ENCODE peak calls at places on chromosomes 11 and 22, in four cellular contexts. One of them, this sample, is unnamed. For H3K9me3, the result is how much of the 10 kb centered on the place peaks cover.

GRCh38 chr22:29801153-29801552 is 34.0 kb downstream of the UQCR10 start:
- DNase-seq in kidney: no peak
- DNase-seq in HCT116: no peak
- DNase-seq in ovary: no peak
- DNase-seq in this sample: no peak

GRCh38 chr11:68363771-68364170 is 51.4 kb downstream of the LRP5 start:
- DNase-seq in kidney: no peak
- DNase-seq in HCT116: no peak
- DNase-seq in ovary: no peak
- DNase-seq in this sample: no peak

GRCh38 chr11:64357446-64357845 is 1.5 kb upstream of the RPS6KA4 start:
- DNase-seq in kidney: no peak
- DNase-seq in HCT116: no peak
- DNase-seq in ovary: no peak
- DNase-seq in this sample: no peak

GRCh38 chr11:57637626-57638004 is 12.1 kb downstream of the YPEL4 start:
- DNase-seq in kidney: no peak
- DNase-seq in HCT116: no peak
- DNase-seq in ovary: peak
- DNase-seq in this sample: no peak

GRCh38 chr11:111675891-111676290 is 73.6 kb downstream of the SIK2 start:
- DNase-seq in kidney: no peak
- DNase-seq in HCT116: no peak
- DNase-seq in ovary: no peak
- DNase-seq in this sample: no peak

GRCh38 chr11:116888884-116889549 is 51.6 kb upstream of the APOA1 start:
- DNase-seq in kidney: no peak
- DNase-seq in HCT116: no peak
- DNase-seq in ovary: no peak
- DNase-seq in this sample: no peak

GRCh38 chr11:128576555-128576954 is 10.8 kb downstream of the ETS1 start:
- DNase-seq in kidney: no peak
- DNase-seq in HCT116: no peak
- DNase-seq in ovary: no peak
- DNase-seq in this sample: no peak

GRCh38 chr11:15627560-15627959 is 512.8 kb downstream of the INSC start:
- DNase-seq in kidney: no peak
- DNase-seq in HCT116: no peak
- DNase-seq in ovary: no peak
- DNase-seq in this sample: peak

GRCh38 chr11:16767957-16768356 is 29.5 kb downstream of the C11orf58 start:
- DNase-seq in kidney: no peak
- DNase-seq in HCT116: no peak
- DNase-seq in ovary: no peak
- DNase-seq in this sample: no peak

GRCh38 chr11:2839395-2839941 is 46.1 kb downstream of the CDKN1C start:
- DNase-seq in kidney: no peak
- DNase-seq in HCT116: no peak
- DNase-seq in ovary: no peak
- DNase-seq in this sample: no peak

GRCh38 chr11:88059326-88059725 is 115.9 kb downstream of the RAB38 start:
- DNase-seq in kidney: no peak
- DNase-seq in HCT116: no peak
- DNase-seq in ovary: no peak
- DNase-seq in this sample: no peak

GRCh38 chr22:24156146-24156914 is 25.0 kb upstream of the SUSD2 start:
- DNase-seq in kidney: no peak
- DNase-seq in HCT116: no peak
- DNase-seq in ovary: peak
- DNase-seq in this sample: no peak

GRCh38 chr22:22978637-22979036 is 91.0 kb downstream of the IGLL5 start:
- DNase-seq in kidney: no peak
- DNase-seq in HCT116: no peak
- DNase-seq in ovary: no peak
- DNase-seq in this sample: no peak

GRCh38 chr22:22979121-22979724 is 91.1 kb upstream of the GNAZ start:
- DNase-seq in kidney: no peak
- DNase-seq in HCT116: no peak
- DNase-seq in ovary: no peak
- DNase-seq in this sample: no peak

GRCh38 chr22:22981670-22982571 is 88.4 kb upstream of the GNAZ start:
- DNase-seq in kidney: no peak
- DNase-seq in HCT116: no peak
- DNase-seq in ovary: no peak
- DNase-seq in this sample: no peak

GRCh38 chr22:22977479-22978200 is 90.0 kb downstream of the IGLL5 start:
- DNase-seq in kidney: no peak
- DNase-seq in HCT116: no peak
- DNase-seq in ovary: no peak
- DNase-seq in this sample: no peak

DNA sequence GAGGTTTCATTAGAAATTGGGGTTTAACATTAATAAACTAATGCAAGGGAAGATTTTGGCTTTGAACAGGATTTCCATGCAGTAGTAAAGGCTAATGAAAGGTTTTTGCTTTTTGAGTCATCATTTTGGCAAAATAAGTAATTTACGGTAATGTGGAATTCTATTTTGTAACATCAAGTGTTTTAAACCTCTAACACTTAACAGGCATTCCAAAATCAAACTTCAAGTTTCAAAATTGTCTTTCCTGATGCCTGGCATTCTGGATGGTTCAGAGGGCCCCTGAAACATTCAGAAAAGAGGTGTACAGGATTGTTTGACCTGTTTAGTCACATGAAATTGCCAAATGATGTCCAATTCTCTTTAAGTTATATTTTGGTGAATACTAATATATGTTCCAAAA is 90.4 kb upstream of the GNAZ start:
- DNase-seq in kidney: no peak
- DNase-seq in HCT116: no peak
- DNase-seq in ovary: no peak
- DNase-seq in this sample: no peak
- H3K9me3 ChIP-seq in kidney: under half
- H3K9me3 ChIP-seq in HCT116: under half
- H3K9me3 ChIP-seq in ovary: under half
- H3K9me3 ChIP-seq in this sample: under half

GRCh38 chr22:16781764-16782329 is 43.4 kb downstream of the XKR3 start:
- DNase-seq in kidney: no peak
- DNase-seq in HCT116: no peak
- DNase-seq in ovary: no peak
- DNase-seq in this sample: no peak
- H3K9me3 ChIP-seq in kidney: under half
- H3K9me3 ChIP-seq in HCT116: under half
- H3K9me3 ChIP-seq in ovary: under half
- H3K9me3 ChIP-seq in this sample: under half

GRCh38 chr11:55571828-55572227 is at the start of gene OR4C16:
- DNase-seq in kidney: no peak
- DNase-seq in HCT116: no peak
- DNase-seq in ovary: no peak
- DNase-seq in this sample: no peak
- H3K9me3 ChIP-seq in kidney: under half
- H3K9me3 ChIP-seq in HCT116: under half
- H3K9me3 ChIP-seq in ovary: under half
- H3K9me3 ChIP-seq in this sample: under half

DNA sequence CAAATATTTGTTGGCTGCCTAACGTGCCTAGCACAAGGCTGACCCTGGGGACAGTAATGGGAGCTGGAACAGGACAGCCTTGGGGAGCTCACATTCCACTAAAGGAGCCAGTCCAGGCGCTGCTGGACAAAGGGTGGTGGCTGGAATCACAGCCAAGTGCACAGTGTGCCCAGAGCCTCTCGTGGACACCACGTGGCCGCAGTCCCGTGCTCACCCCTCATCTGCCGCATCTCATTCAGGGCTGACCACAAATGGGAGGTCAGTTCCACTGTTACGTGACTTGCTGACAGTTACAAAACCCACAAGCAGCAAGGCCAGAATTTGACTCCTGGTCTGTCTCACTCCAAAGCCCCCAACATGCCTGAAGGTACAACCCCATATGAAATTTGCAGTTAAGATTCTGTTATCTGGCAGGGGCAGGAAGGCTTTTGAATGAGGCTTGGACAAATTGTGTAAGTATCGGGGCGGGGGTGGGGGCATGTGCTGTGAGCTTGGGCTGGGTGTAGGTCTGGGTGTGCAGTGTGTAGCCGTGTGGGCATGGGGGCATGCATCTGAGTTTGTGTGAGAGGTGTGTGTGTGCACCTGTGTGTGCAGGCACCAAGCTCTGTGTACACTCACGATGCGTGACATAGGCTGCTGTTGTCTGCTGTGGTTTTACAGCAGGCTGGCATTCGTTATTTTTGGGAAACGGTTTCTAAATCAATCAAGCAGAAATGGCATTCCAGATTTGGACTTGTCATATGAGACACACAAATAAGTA is 301.7 kb downstream of the BRD1 start:
- DNase-seq in kidney: no peak
- DNase-seq in HCT116: no peak
- DNase-seq in ovary: no peak
- DNase-seq in this sample: no peak
- H3K9me3 ChIP-seq in kidney: under half
- H3K9me3 ChIP-seq in HCT116: under half
- H3K9me3 ChIP-seq in ovary: under half
- H3K9me3 ChIP-seq in this sample: half or more

GRCh38 chr22:47053865-47054185 is 291.4 kb downstream of the TBC1D22A start:
- DNase-seq in kidney: peak
- DNase-seq in HCT116: no peak
- DNase-seq in ovary: no peak
- DNase-seq in this sample: peak

GRCh38 chr22:47054231-47055072 is 292.0 kb downstream of the TBC1D22A start:
- DNase-seq in kidney: peak
- DNase-seq in HCT116: no peak
- DNase-seq in ovary: no peak
- DNase-seq in this sample: no peak

GRCh38 chr22:47055921-47056320 is 293.5 kb downstream of the TBC1D22A start:
- DNase-seq in kidney: peak
- DNase-seq in HCT116: no peak
- DNase-seq in ovary: no peak
- DNase-seq in this sample: no peak

GRCh38 chr22:47055461-47055860 is 293.0 kb downstream of the TBC1D22A start:
- DNase-seq in kidney: peak
- DNase-seq in HCT116: no peak
- DNase-seq in ovary: no peak
- DNase-seq in this sample: no peak

GRCh38 chr22:47055073-47055355 is 292.6 kb downstream of the TBC1D22A start:
- DNase-seq in kidney: peak
- DNase-seq in HCT116: no peak
- DNase-seq in ovary: no peak
- DNase-seq in this sample: no peak
- H3K9me3 ChIP-seq in kidney: under half
- H3K9me3 ChIP-seq in HCT116: under half
- H3K9me3 ChIP-seq in ovary: under half
- H3K9me3 ChIP-seq in this sample: under half

This sample was measured in AG04450.